ENCODE peak calls at places on chromosomes 7 and 10, in seven cellular contexts. E, X, O, H, D, M and V are unnamed samples.
A peak's percentile ranks its signal among the peaks of the same experiment; 100 is the strongest.

GRCh38 chr7:53095731-53096501 is 60.5 kb downstream of the POM121L12 start:
- DNase-seq in X (no peak), O (no peak), M (no peak), D (no peak), E (no peak), H (no peak), V (no peak)

GRCh38 chr10:3757638-3758490 is 27.1 kb downstream of the KLF6 start:
- DNase-seq in O (no peak), M (no peak), X (no peak), E (no peak), D (no peak), H (peak; percentile 62), V (peak; percentile 44)

GRCh38 chr10:44853148-44853734 is 57.9 kb upstream of the TMEM72 start:
- DNase-seq in O (no peak), D (peak; percentile 47), E (no peak), M (peak; percentile 67), H (no peak), X (no peak), V (no peak)

GRCh38 chr10:45558406-45558805 is 114.2 kb downstream of the ZFAND4 start:
- DNase-seq in M (no peak), O (no peak), H (no peak), E (no peak), X (no peak), D (no peak), V (no peak)

GRCh38 chr7:143240323-143241168 is 18.7 kb downstream of the TAS2R40 start:
- DNase-seq in D (peak; percentile 86), X (peak; percentile 74), E (peak; percentile 39), M (peak; percentile 91), H (peak; percentile 50), O (peak; percentile 77), V (peak; percentile 59)

GRCh38 chr7:90736316-90736715 is 140.2 kb downstream of the CDK14 start:
- DNase-seq in D (no peak), O (no peak), X (no peak), E (no peak), M (no peak), H (no peak), V (no peak)

GRCh38 chr7:54542920-54543539 is 855 bp downstream of the VSTM2A start:
- DNase-seq in M (peak; percentile 27), H (no peak), X (no peak), O (no peak), E (no peak), D (peak; percentile 5), V (no peak)

GRCh38 chr10:100913470-100913865 is 705 bp downstream of the SLF2 start:
- DNase-seq in M (no peak), H (no peak), X (no peak), O (peak; percentile 60), D (no peak), E (no peak), V (no peak)

GRCh38 chr10:51117053-51117660 is 42.9 kb downstream of the PRKG1 start:
- DNase-seq in E (no peak), H (no peak), O (no peak), X (no peak), M (peak; percentile 75), D (peak; percentile 13), V (no peak)

GRCh38 chr7:4189151-4189570 is 492.9 kb upstream of the FOXK1 start:
- DNase-seq in M (no peak), H (no peak), D (peak; percentile 2), X (peak; percentile 30), O (no peak), E (peak; percentile 82), V (no peak)

GRCh38 chr10:92200564-92200963 is 90.3 kb downstream of the CPEB3 start:
- DNase-seq in E (no peak), X (no peak), M (no peak), H (no peak), O (no peak), D (peak; percentile 36), V (no peak)

GRCh38 chr10:14211617-14212016 is 119.1 kb downstream of the FRMD4A start:
- DNase-seq in E (no peak), O (no peak), H (no peak), X (no peak), D (no peak), M (no peak), V (no peak)

GRCh38 chr7:54932818-54933543 is 85.8 kb upstream of the EGFR start:
- DNase-seq in D (peak; percentile 66), O (no peak), E (peak; percentile 57), M (peak; percentile 83), X (peak; percentile 85), H (no peak), V (no peak)

GRCh38 chr10:14513061-14513460 is 182.3 kb upstream of the FRMD4A start:
- DNase-seq in X (no peak), D (no peak), E (no peak), O (no peak), M (no peak), H (no peak), V (no peak)

GRCh38 chr7:129389829-129390228 is 44.4 kb upstream of the STRIP2 start:
- DNase-seq in X (no peak), O (no peak), M (no peak), H (no peak), E (no peak), D (no peak), V (no peak)

GRCh38 chr10:131032329-131033165 is 279.0 kb downstream of the TCERG1L start:
- DNase-seq in X (no peak), O (no peak), H (no peak), D (no peak), M (no peak), E (no peak), V (no peak)

GRCh38 chr10:131033166-131034085 is 278.1 kb downstream of the TCERG1L start:
- DNase-seq in X (no peak), E (no peak), O (no peak), H (no peak), D (no peak), M (no peak), V (no peak)

GRCh38 chr10:131034451-131034850 is 277.1 kb downstream of the TCERG1L start:
- DNase-seq in O (no peak), E (no peak), D (no peak), X (no peak), H (no peak), M (no peak), V (no peak)

GRCh38 chr10:131027256-131027655 is 284.3 kb downstream of the TCERG1L start:
- DNase-seq in H (no peak), X (no peak), D (no peak), M (no peak), E (no peak), O (no peak), V (no peak)

DNA sequence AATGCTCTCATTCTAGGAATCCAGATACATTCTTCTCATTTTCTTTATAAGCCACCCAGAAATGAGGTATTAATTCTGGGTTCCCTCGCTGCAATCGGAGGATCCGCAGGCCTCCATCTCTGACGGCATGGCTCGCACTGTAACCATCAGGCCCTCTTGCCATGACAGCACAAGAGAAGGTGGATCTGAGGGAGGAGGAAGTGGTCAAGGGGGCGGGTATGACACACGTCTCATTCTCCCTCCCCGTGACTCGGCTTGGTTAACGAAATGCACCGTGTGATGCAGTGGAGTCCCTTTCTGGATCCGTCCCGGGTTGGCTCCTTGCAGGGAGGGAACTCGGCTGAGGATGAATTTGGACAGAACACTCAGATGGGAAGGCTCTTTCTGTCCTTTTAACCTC is 280.2 kb downstream of the TCERG1L start:
- DNase-seq in M (no peak), E (no peak), H (no peak), O (no peak), D (no peak), X (no peak), V (no peak)
- H3K9me3 ChIP-seq in M (no peaks in the 10 kb centered on the region), E (no peaks in the 10 kb centered on the region), H (no peaks in the 10 kb centered on the region), O (no peaks in the 10 kb centered on the region), D (peaks cover 34% of the 10 kb centered on the region), X (no peaks in the 10 kb centered on the region), V (no peaks in the 10 kb centered on the region)

GRCh38 chr10:1561731-1562337 is 175.5 kb downstream of the ADARB2 start:
- DNase-seq in D (no peak), H (no peak), O (no peak), X (no peak), M (no peak), E (no peak), V (no peak)

GRCh38 chr10:1557081-1557480 is 180.2 kb downstream of the ADARB2 start:
- DNase-seq in D (no peak), M (no peak), E (no peak), O (no peak), H (no peak), X (no peak), V (no peak)

GRCh38 chr10:1559731-1560130 is 177.6 kb downstream of the ADARB2 start:
- DNase-seq in H (no peak), D (no peak), X (no peak), O (no peak), M (no peak), E (no peak), V (no peak)

GRCh38 chr10:1560535-1561192 is 176.7 kb downstream of the ADARB2 start:
- DNase-seq in D (no peak), X (no peak), O (no peak), M (no peak), H (no peak), E (no peak), V (no peak)

DNA sequence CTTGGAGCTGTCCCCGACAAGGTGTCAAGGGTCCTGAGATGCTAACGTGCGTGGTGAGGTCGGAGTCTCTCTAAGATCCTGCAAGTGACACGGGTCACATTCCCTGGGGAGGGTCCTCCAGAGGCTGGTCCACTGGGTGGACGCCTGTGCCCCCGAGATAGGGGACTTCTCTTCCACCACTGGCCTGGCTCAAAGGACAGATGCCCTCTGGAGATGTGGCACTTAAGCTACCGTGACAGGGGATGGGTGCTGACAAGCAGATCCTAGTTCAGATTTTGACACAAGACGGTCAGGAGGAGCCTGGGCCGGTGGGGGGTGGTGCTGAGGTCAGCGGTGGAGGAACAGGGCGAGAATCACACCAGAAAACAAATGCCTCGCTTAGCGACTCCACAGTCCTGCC is 178.0 kb downstream of the ADARB2 start:
- DNase-seq in D (no peak), O (no peak), X (no peak), E (no peak), M (no peak), H (no peak), V (no peak)
- H3K9me3 ChIP-seq in D (peaks cover 33% of the 10 kb centered on the region), O (no peaks in the 10 kb centered on the region), X (no peaks in the 10 kb centered on the region), E (no peaks in the 10 kb centered on the region), M (no peaks in the 10 kb centered on the region), H (no peaks in the 10 kb centered on the region), V (no peaks in the 10 kb centered on the region)

DNA sequence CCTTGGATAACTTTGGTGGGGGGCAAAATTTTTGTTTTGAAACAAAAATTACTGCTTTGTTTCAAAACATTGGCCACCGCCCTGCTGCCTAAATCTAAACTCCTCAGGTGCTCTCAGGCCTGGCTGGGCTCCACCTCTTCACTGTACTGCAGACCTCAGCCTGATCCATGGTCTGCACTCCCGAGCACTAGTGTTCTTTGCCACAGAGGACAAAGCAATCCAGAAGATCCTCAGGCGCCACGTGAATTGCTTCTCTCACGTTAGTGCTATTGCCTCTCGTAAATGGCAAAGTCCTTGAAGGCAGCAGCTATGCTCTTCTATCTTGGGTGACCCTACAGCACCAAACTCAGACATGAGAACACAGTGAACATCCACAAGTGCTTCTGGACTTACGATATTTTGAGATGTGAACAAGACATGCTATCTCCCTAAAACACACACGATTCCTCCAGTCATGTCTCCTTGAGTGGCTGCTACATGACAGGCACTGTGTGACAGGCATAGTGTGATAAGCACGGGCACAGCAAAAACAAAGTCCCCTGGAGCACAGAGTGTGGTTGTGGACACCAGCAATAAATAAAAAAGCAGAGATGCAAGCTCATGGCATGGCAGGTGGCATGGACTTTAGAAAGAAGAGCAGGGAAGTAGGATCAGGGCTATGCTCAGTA is 582.1 kb upstream of the DPP6 start:
- DNase-seq in H (no peak), D (no peak), O (no peak), M (no peak), X (peak; percentile 62), E (no peak), V (no peak)
- H3K9me3 ChIP-seq in H (no peaks in the 10 kb centered on the region), D (peaks cover 32% of the 10 kb centered on the region), O (no peaks in the 10 kb centered on the region), M (peaks cover 5% of the 10 kb centered on the region), X (no peaks in the 10 kb centered on the region), E (no peaks in the 10 kb centered on the region), V (no peaks in the 10 kb centered on the region)

GRCh38 chr7:36639826-36640225 is 84.5 kb downstream of the AOAH start:
- DNase-seq in O (peak; percentile 81), E (no peak), H (peak; percentile 18), X (peak; percentile 13), M (no peak), D (no peak), V (no peak)
- H3K9me3 ChIP-seq in O (no peaks in the 10 kb centered on the region), E (no peaks in the 10 kb centered on the region), H (no peaks in the 10 kb centered on the region), X (no peaks in the 10 kb centered on the region), M (no peaks in the 10 kb centered on the region), D (no peaks in the 10 kb centered on the region), V (no peaks in the 10 kb centered on the region)